ENCODE peak calls at places on chromosomes 16 and 17, in six cellular contexts. N is choroid plexus epithelial cell, J is HCT116, U is brain microvascular endothelial cell, Q is tibial nerve, F is GM12878. W is an unnamed sample.

GRCh38 chr17:50661348-50661747 is 26.7 kb downstream of the ABCC3 start:
- DNase-seq in N (no peak), J (no peak), Q (no peak), F (no peak), U (no peak), W (no peak)

GRCh38 chr17:30113213-30113612 is 3.4 kb upstream of the NSRP1 start:
- DNase-seq in N (no peak), U (no peak), F (peak; percentile 56), J (no peak), Q (no peak), W (peak; percentile 35)

GRCh38 chr16:69741519-69741918 is 13.2 kb downstream of the NOB1 start:
- DNase-seq in Q (no peak), U (peak; percentile 8), N (peak; percentile 75), F (no peak), J (no peak), W (peak; percentile 49)

GRCh38 chr17:73231363-73231762 is 30.3 kb downstream of the CPSF4L start:
- DNase-seq in N (peak; percentile 43), J (no peak), Q (no peak), F (no peak), U (peak; percentile 17), W (no peak)

GRCh38 chr17:78496311-78496710 is 80.9 kb downstream of the DNAH17 start:
- DNase-seq in Q (no peak), N (no peak), J (no peak), U (no peak), F (no peak), W (no peak)

GRCh38 chr17:34401165-34401564 is 38.1 kb upstream of the CCL1 start:
- DNase-seq in F (no peak), Q (no peak), U (no peak), N (no peak), J (no peak), W (peak; percentile 20)

GRCh38 chr17:50778988-50779387 is 11.7 kb upstream of the ANKRD40CL start:
- DNase-seq in Q (no peak), F (no peak), U (no peak), N (no peak), J (no peak), W (no peak)

GRCh38 chr17:27354051-27354490 is 60.2 kb downstream of the WSB1 start:
- DNase-seq in J (no peak), Q (no peak), F (no peak), N (no peak), U (no peak), W (no peak)

GRCh38 chr17:69269174-69269998 is 40.8 kb upstream of the ABCA10 start:
- DNase-seq in Q (no peak), F (no peak), N (peak; percentile 86), J (no peak), U (peak; percentile 14), W (peak; percentile 41)

GRCh38 chr17:56939869-56940484 is 20.9 kb downstream of the COIL start:
- DNase-seq in F (no peak), Q (no peak), J (peak; percentile 50), U (no peak), N (peak; percentile 72), W (peak; percentile 64)

GRCh38 chr16:86910146-86910805 is 331.9 kb downstream of the FOXL1 start:
- DNase-seq in Q (no peak), N (no peak), F (no peak), J (no peak), U (no peak), W (no peak)

GRCh38 chr17:81230043-81230820 is 7.5 kb upstream of the CEP131 start:
- DNase-seq in N (no peak), J (no peak), Q (no peak), U (no peak), F (no peak), W (no peak)

GRCh38 chr17:45149037-45149668 is 878 bp downstream of the HEXIM1 start:
- DNase-seq in Q (peak; percentile 79), J (peak; percentile 64), U (peak; percentile 64), F (no peak), N (peak; percentile 86), W (peak; percentile 82)

GRCh38 chr16:29306953-29307597 is 99.4 kb downstream of the NPIPB11 start:
- DNase-seq in Q (no peak), F (no peak), J (no peak), U (peak; percentile 18), N (peak; percentile 47), W (no peak)

GRCh38 chr17:47726796-47727703 is 6.0 kb upstream of the TBX21 start:
- DNase-seq in N (no peak), F (no peak), J (no peak), Q (no peak), U (no peak), W (no peak)

GRCh38 chr16:81814751-81815428 is 35.8 kb downstream of the PLCG2 start:
- DNase-seq in J (no peak), N (no peak), U (no peak), Q (no peak), F (no peak), W (no peak)

GRCh38 chr16:81815429-81815766 is 36.3 kb downstream of the PLCG2 start:
- DNase-seq in F (peak; percentile 82), N (no peak), J (no peak), Q (no peak), U (no peak), W (no peak)

GRCh38 chr16:81816351-81816750 is 37.3 kb downstream of the PLCG2 start:
- DNase-seq in N (no peak), U (no peak), Q (no peak), J (no peak), F (no peak), W (no peak)

GRCh38 chr16:81810894-81811538 is 31.9 kb downstream of the PLCG2 start:
- DNase-seq in Q (no peak), N (no peak), F (peak; percentile 92), J (no peak), U (no peak), W (peak; percentile 7)

DNA sequence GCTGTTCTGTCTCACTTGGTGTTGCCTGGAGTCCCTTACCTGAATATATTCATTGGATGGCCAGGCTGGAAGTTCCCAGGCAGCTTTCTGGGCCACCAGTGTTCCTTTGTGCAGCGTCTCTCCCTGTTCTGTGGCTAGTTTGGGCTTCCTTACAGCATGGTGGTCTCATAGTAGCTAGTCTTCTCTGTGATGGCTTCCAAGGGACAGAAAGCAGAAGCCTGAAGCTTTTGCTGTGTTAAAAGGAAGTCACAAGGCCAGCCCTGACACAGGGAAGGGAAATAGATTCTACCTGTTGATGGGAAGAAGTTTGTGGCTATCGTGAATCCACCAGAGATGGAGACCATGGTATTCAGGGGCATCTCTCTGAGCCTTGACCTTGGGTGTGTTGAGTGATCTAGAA is 34.6 kb downstream of the PLCG2 start:
- DNase-seq in F (no peak), N (no peak), J (no peak), Q (no peak), U (no peak), W (no peak)
- H3K4me3 ChIP-seq in F (peak overlapping the region; percentile 53), N (no peak overlapping the region), J (no peak overlapping the region), Q (no peak overlapping the region), U (no peak overlapping the region), W (no peak overlapping the region)

GRCh38 chr17:15090533-15090932 is 174.6 kb downstream of the PMP22 start:
- DNase-seq in J (no peak), Q (no peak), N (no peak), F (no peak), U (no peak), W (no peak)

GRCh38 chr17:15087946-15088345 is 177.2 kb downstream of the PMP22 start:
- DNase-seq in U (no peak), Q (no peak), F (no peak), N (no peak), J (no peak), W (no peak)

GRCh38 chr17:15092762-15093161 is 172.4 kb downstream of the PMP22 start:
- DNase-seq in N (peak; percentile 59), F (no peak), U (peak; percentile 51), J (no peak), Q (no peak), W (peak; percentile 58)

GRCh38 chr17:15092261-15092660 is 172.9 kb downstream of the PMP22 start:
- DNase-seq in U (no peak), F (no peak), N (no peak), J (no peak), Q (no peak), W (no peak)

GRCh38 chr17:15091825-15092224 is 173.3 kb downstream of the PMP22 start:
- DNase-seq in U (no peak), F (no peak), N (peak; percentile 11), J (peak; percentile 3), Q (no peak), W (peak; percentile 46)
- TF ChIP-seq CTCF in U (peak; percentile 25), F (no peak), N (peak; percentile 31), J (peak; percentile 35), Q (no peak), W (peak; percentile 64)

GRCh38 chr17:67376509-67376891 is 581 bp upstream of the PITPNC1 start:
- DNase-seq in Q (peak; percentile 26), F (no peak), N (peak; percentile 66), J (no peak), U (peak; percentile 34), W (no peak)

GRCh38 chr17:67375761-67376160 is 1.3 kb upstream of the PITPNC1 start:
- DNase-seq in N (no peak), Q (no peak), F (no peak), J (no peak), U (no peak), W (no peak)

GRCh38 chr17:67375054-67375427 is 2.0 kb upstream of the PITPNC1 start:
- DNase-seq in J (no peak), F (no peak), N (no peak), Q (no peak), U (no peak), W (no peak)

GRCh38 chr17:67372751-67373150 is 4.3 kb upstream of the PITPNC1 start:
- DNase-seq in F (no peak), J (no peak), U (no peak), N (no peak), Q (no peak), W (peak; percentile 54)

GRCh38 chr17:67374329-67375053 is 2.6 kb upstream of the PITPNC1 start:
- DNase-seq in F (no peak), J (peak; percentile 87), U (peak; percentile 86), N (peak; percentile 92), Q (peak; percentile 92), W (peak; percentile 90)
- H3K4me3 ChIP-seq in F (no peak overlapping the region), J (peak overlapping the region; percentile 21), U (no peak overlapping the region), N (no peak overlapping the region), Q (no peak overlapping the region), W (no peak overlapping the region)

GRCh38 chr16:84925773-84926372 is 85.5 kb downstream of the ZDHHC7 start:
- DNase-seq in U (no peak), Q (no peak), F (no peak), N (no peak), J (no peak), W (no peak)

GRCh38 chr16:84927621-84928591 is 83.4 kb downstream of the ZDHHC7 start:
- DNase-seq in U (no peak), F (no peak), Q (no peak), N (no peak), J (no peak), W (no peak)

GRCh38 chr16:84924339-84925091 is 86.8 kb downstream of the ZDHHC7 start:
- DNase-seq in U (no peak), Q (peak; percentile 71), F (no peak), J (no peak), N (peak; percentile 55), W (no peak)

GRCh38 chr16:84926462-84926861 is 84.9 kb downstream of the ZDHHC7 start:
- DNase-seq in N (no peak), Q (no peak), U (no peak), J (no peak), F (no peak), W (no peak)

GRCh38 chr16:84925092-84925772 is 86.1 kb downstream of the ZDHHC7 start:
- DNase-seq in U (no peak), F (no peak), Q (peak; percentile 66), J (peak; percentile 35), N (peak; percentile 43), W (peak; percentile 52)
- TF ChIP-seq CTCF in U (peak; percentile 84), F (peak; percentile 73), Q (peak; percentile 65), J (peak; percentile 98), N (peak; percentile 89), W (peak; percentile 85)

GRCh38 chr16:48949636-48950035 is 332.0 kb downstream of the CBLN1 start:
- DNase-seq in N (no peak), Q (no peak), U (no peak), F (peak; percentile 2), J (no peak), W (peak; percentile 41)
- H3K4me3 ChIP-seq in N (no peak overlapping the region), Q (no peak overlapping the region), U (no peak overlapping the region), F (no peak overlapping the region), J (no peak overlapping the region), W (no peak overlapping the region)